ENCODE peak calls at places on chromosomes 16 and 17, in four cellular contexts. P, X, G and R are unnamed samples.

GRCh38 chr17:28973414-28973813 is 22.1 kb upstream of the PHF12 start:
- DNase-seq in G (no peak), P (no peak), X (peak; percentile 33), R (no peak)

GRCh38 chr17:3857261-3858105 is 11.4 kb upstream of the NCBP3 start:
- DNase-seq in G (no peak), P (no peak), X (no peak), R (no peak)

GRCh38 chr16:77288222-77288621 is 89.0 kb downstream of the SYCE1L start:
- DNase-seq in G (peak; percentile 74), P (no peak), X (no peak), R (no peak)

GRCh38 chr17:42249681-42250446 is 26.3 kb downstream of the STAT5B start:
- DNase-seq in P (no peak), G (no peak), X (no peak), R (no peak)

GRCh38 chr16:17275076-17275732 is 195.6 kb downstream of the XYLT1 start:
- DNase-seq in P (no peak), X (no peak), G (no peak), R (no peak)

GRCh38 chr17:83031321-83031945 is 48.0 kb upstream of the METRNL start:
- DNase-seq in P (no peak), X (no peak), G (no peak), R (no peak)

GRCh38 chr17:51120739-51121619 is at the start of gene SPAG9:
- DNase-seq in X (peak; percentile 88), P (peak; percentile 95), G (peak; percentile 78), R (peak; percentile 98)

GRCh38 chr17:64161380-64161779 is 31.4 kb upstream of the ERN1 start:
- DNase-seq in P (no peak), G (no peak), X (no peak), R (no peak)

GRCh38 chr16:1332618-1333148 is 762 bp upstream of the BAIAP3 start:
- DNase-seq in G (no peak), P (no peak), X (no peak), R (no peak)

GRCh38 chr17:74601944-74602572 is 10.0 kb upstream of the CD300LD start:
- DNase-seq in P (peak; percentile 77), X (peak; percentile 4), G (no peak), R (peak; percentile 61)

GRCh38 chr17:82399030-82399429 is 19.1 kb upstream of the HEXD start:
- DNase-seq in G (peak; percentile 95), P (no peak), X (no peak), R (no peak)

GRCh38 chr17:57677858-57678257 is 67.2 kb downstream of the CCDC182 start:
- DNase-seq in P (no peak), G (no peak), X (no peak), R (no peak)

GRCh38 chr17:80229011-80229410 is 8.8 kb downstream of the SLC26A11 start:
- DNase-seq in G (no peak), P (no peak), X (no peak), R (no peak)

GRCh38 chr16:57720142-57720575 is 15.4 kb upstream of the KATNB1 start:
- DNase-seq in G (peak; percentile 8), X (no peak), P (peak; percentile 74), R (peak; percentile 47)

GRCh38 chr17:42760652-42761581 is at the start of gene RAMP2:
- DNase-seq in P (no peak), X (peak; percentile 20), G (no peak), R (no peak)

GRCh38 chr16:4982056-4982867 is 24.1 kb downstream of the SEC14L5 start:
- DNase-seq in G (no peak), P (no peak), X (no peak), R (no peak)

GRCh38 chr17:57521606-57522435 is 223.3 kb downstream of the CCDC182 start:
- DNase-seq in P (no peak), G (no peak), X (no peak), R (no peak)

GRCh38 chr17:9371019-9371418 is 204.6 kb downstream of the STX8 start:
- DNase-seq in X (peak; percentile 84), G (peak; percentile 58), P (no peak), R (peak; percentile 33)

GRCh38 chr16:81574168-81574567 is 129.6 kb downstream of the CMIP start:
- DNase-seq in P (no peak), G (no peak), X (no peak), R (no peak)

GRCh38 chr17:58811301-58811700 is 55.6 kb downstream of the PPM1E start:
- DNase-seq in X (no peak), P (no peak), G (no peak), R (no peak)

GRCh38 chr16:1929105-1929504 is 10.9 kb upstream of the HS3ST6 start:
- DNase-seq in P (peak; percentile 10), G (no peak), X (peak; percentile 13), R (peak; percentile 77)

GRCh38 chr17:14428640-14429029 is 127.8 kb downstream of the HS3ST3B1 start:
- DNase-seq in G (no peak), P (peak; percentile 0), X (no peak), R (no peak)

GRCh38 chr17:50845260-50846147 is 10.1 kb downstream of the WFIKKN2 start:
- DNase-seq in P (no peak), G (no peak), X (no peak), R (peak; percentile 65)

GRCh38 chr17:42135664-42136653 is 13.4 kb downstream of the HSPB9 start:
- DNase-seq in X (no peak), P (peak; percentile 46), G (no peak), R (peak; percentile 79)

GRCh38 chr16:11211061-11211976 is 44.7 kb downstream of the SOCS1 start:
- DNase-seq in X (no peak), P (no peak), G (no peak), R (no peak)

GRCh38 chr16:12500771-12501170 is 302.9 kb downstream of the CPPED1 start:
- DNase-seq in P (peak; percentile 1), G (no peak), X (no peak), R (no peak)

GRCh38 chr17:40629850-40630249 is 17.8 kb downstream of the SMARCE1 start:
- DNase-seq in G (no peak), X (no peak), P (no peak), R (no peak)